ENCODE peak calls at places on chromosome X, in nine cellular contexts. K is BJ, C is neural progenitor cell, H is upper lobe of right lung, M is pancreas, Z is endothelial cell of umbilical vein, A is IMR-90, D is thyroid gland, V is fibroblast of mammary gland. E is an unnamed sample.

GRCh38 chrX:56728752-56729151 is 291 bp upstream of the NBDY start:
- DNase-seq in K (no peak), C (no peak), H (no peak), M (no peak), Z (peak), A (peak), D (peak), V (peak), E (no peak)

GRCh38 chrX:130994671-130995070 is 63.5 kb upstream of the ARHGAP36 start:
- DNase-seq in K (no peak), C (peak), H (no peak), M (no peak), Z (peak), A (peak), D (peak), V (peak), E (no peak)

GRCh38 chrX:30302957-30303356 is 6.2 kb downstream of the NR0B1 start:
- DNase-seq in K (no peak), C (peak), H (no peak), M (no peak), Z (no peak), A (no peak), D (peak), V (peak), E (no peak)

GRCh38 chrX:138638996-138639395 is 72.5 kb downstream of the FGF13 start:
- DNase-seq in K (no peak), C (no peak), H (no peak), M (no peak), Z (no peak), A (no peak), D (no peak), V (no peak), E (no peak)

GRCh38 chrX:130688360-130688759 is 214.6 kb downstream of the ENOX2 start:
- DNase-seq in K (no peak), C (no peak), H (no peak), M (no peak), Z (no peak), A (no peak), D (no peak), V (no peak), E (no peak)

GRCh38 chrX:23902419-23902818 is 5.3 kb downstream of the APOO start:
- DNase-seq in K (no peak), C (peak), H (no peak), M (no peak), Z (peak), A (peak), D (no peak), V (peak), E (no peak)

GRCh38 chrX:1196436-1196835 is 16.0 kb downstream of the CRLF2 start:
- DNase-seq in K (no peak), C (no peak), H (peak), M (no peak), Z (no peak), A (no peak), D (no peak), V (no peak), E (no peak)

GRCh38 chrX:320126-320783 is 1.7 kb upstream of the GTPBP6 start:
- DNase-seq in K (no peak), C (peak), H (peak), M (peak), Z (peak), A (peak), D (no peak), V (peak), E (peak)

GRCh38 chrX:106933538-106933961 is 13.3 kb downstream of the CLDN2 start:
- DNase-seq in K (no peak), C (no peak), H (peak), M (peak), Z (peak), A (peak), D (peak), V (no peak), E (no peak)

GRCh38 chrX:39201305-39201990 is 400.2 kb downstream of the MID1IP1 start:
- DNase-seq in K (no peak), C (no peak), H (no peak), M (no peak), Z (no peak), A (no peak), D (no peak), V (no peak), E (no peak)

GRCh38 chrX:30067677-30068076 is 147.7 kb upstream of the MAGEB2 start:
- DNase-seq in K (no peak), C (no peak), H (no peak), M (no peak), Z (no peak), A (no peak), D (no peak), V (no peak), E (no peak)

GRCh38 chrX:107871136-107871535 is 45.5 kb downstream of the MID2 start:
- DNase-seq in K (no peak), C (no peak), H (no peak), M (no peak), Z (no peak), A (no peak), D (peak), V (no peak), E (no peak)

GRCh38 chrX:68989865-68990606 is 161.2 kb downstream of the EFNB1 start:
- DNase-seq in K (peak), C (peak), H (no peak), M (peak), Z (peak), A (peak), D (peak), V (peak), E (peak)

GRCh38 chrX:23616361-23616760 is 50.9 kb upstream of the PRDX4 start:
- DNase-seq in K (no peak), C (peak), H (no peak), M (no peak), Z (peak), A (peak), D (no peak), V (peak), E (no peak)

GRCh38 chrX:107117993-107118321 is 665 bp downstream of the RBM41 start:
- DNase-seq in K (no peak), C (no peak), H (no peak), M (no peak), Z (peak), A (no peak), D (no peak), V (peak), E (no peak)

GRCh38 chrX:38672646-38673045 is 111.3 kb downstream of the TSPAN7 start:
- DNase-seq in K (no peak), C (no peak), H (no peak), M (no peak), Z (no peak), A (no peak), D (no peak), V (no peak), E (no peak)

GRCh38 chrX:40855411-40855810 is 120.1 kb upstream of the MED14 start:
- DNase-seq in K (no peak), C (no peak), H (no peak), M (no peak), Z (no peak), A (no peak), D (no peak), V (no peak), E (no peak)

GRCh38 chrX:17860179-17860780 is 818 bp downstream of the RAI2 start:
- DNase-seq in K (no peak), C (peak), H (peak), M (peak), Z (peak), A (no peak), D (no peak), V (no peak), E (no peak)

GRCh38 chrX:15242899-15243555 is 26.9 kb downstream of the ASB9 start:
- DNase-seq in K (no peak), C (peak), H (no peak), M (no peak), Z (peak), A (peak), D (peak), V (peak), E (no peak)

GRCh38 chrX:40090050-40090804 is 7.5 kb downstream of the BCOR start:
- DNase-seq in K (no peak), C (peak), H (peak), M (peak), Z (peak), A (no peak), D (peak), V (no peak), E (no peak)

GRCh38 chrX:84956304-84956703 is 47.4 kb upstream of the APOOL start:
- DNase-seq in K (no peak), C (no peak), H (no peak), M (no peak), Z (no peak), A (no peak), D (no peak), V (no peak), E (no peak)

DNA sequence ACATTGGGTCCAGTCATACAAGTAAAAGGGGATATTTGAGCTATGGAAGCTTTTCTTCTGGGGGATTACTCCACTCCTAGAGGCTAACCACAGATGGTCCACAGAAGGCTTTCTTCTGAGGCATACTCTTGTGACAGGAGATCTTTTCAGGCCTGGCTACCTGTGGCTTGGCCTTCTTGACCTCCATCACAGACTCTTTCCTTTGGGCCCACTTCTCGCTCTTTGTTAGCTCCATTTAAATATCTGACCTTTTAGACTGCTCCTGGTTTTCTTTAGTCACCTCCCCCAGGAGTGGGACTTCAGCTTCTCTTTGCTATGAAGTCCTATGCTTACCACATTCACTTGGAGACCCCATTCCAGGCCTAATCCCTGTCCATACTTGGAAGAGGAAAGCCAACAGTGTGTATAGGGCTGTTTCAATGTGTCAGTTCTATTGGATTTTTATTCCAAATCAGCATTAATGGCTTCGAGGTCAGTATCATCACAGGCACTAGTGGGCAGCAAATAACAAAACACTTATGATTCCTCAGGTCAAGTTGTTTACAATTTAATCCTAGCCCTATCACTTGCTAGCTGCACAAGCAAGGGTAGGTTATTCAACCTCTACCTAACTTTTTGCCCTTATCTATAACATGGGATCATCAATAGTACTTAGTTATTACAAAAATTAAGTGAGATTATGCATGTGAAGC is 26.3 kb downstream of the GPC3 start:
- DNase-seq in K (no peak), C (no peak), H (no peak), M (no peak), Z (no peak), A (no peak), D (no peak), V (peak), E (no peak)
- TF ChIP-seq CTCF in K (no peak), C (no peak), H (peak), M (no peak), Z (no peak), A (no peak), D (no peak), V (peak), E (no peak)

GRCh38 chrX:10157545-10157944 is 770 bp downstream of the CLCN4 start:
- DNase-seq in K (no peak), C (no peak), H (no peak), M (no peak), Z (peak), A (peak), D (no peak), V (no peak), E (no peak)

GRCh38 chrX:10158279-10158939 is 1.6 kb downstream of the CLCN4 start:
- DNase-seq in K (no peak), C (peak), H (peak), M (no peak), Z (peak), A (no peak), D (peak), V (no peak), E (no peak)

GRCh38 chrX:10155137-10155536 is 1.6 kb upstream of the CLCN4 start:
- DNase-seq in K (no peak), C (no peak), H (no peak), M (no peak), Z (no peak), A (no peak), D (no peak), V (no peak), E (no peak)

GRCh38 chrX:10156199-10157031 is at the start of gene CLCN4:
- DNase-seq in K (no peak), C (peak), H (peak), M (peak), Z (peak), A (no peak), D (peak), V (peak), E (peak)

DNA sequence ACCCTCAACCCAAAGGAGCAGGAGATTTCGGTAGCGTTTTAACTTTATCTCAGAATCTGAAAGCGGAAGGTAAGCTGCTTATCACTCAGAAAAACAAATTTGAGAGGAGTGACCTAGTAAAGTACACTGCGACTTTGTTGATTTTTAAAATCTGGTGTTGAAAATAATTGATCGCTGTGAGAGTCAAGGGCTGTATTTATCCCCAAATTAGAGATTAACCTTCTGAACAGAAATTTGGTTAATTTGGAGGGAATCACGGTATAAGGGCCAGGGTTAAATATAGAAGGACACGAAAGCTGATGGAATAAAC is 212 bp downstream of the CLCN4 start:
- DNase-seq in K (no peak), C (no peak), H (no peak), M (no peak), Z (no peak), A (no peak), D (no peak), V (no peak), E (no peak)
- H3K4me3 ChIP-seq in K (no peak), C (peak), H (peak), M (peak), Z (peak), A (peak), D (no peak), V (peak), E (peak)

DNA sequence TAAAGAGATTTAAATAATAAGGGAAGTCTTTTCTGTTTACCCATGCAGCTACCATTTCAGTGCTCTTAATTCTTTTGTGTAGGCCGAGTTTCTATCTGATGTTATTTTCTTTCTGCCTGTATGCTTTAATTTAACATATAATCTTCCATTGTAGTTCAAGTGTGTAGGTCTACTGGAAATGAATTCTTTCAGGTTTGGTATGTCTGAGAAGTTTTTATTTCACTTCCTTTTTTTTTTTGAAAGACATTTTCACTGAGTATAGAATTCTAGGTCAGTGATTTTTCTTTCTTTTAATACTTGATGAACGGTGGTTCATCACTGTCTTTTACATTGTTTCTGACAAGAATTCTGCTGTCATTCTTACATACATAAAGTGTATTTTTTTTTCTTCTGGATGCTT is 42.1 kb downstream of the VAMP7 start:
- DNase-seq in K (no peak), C (no peak), H (no peak), M (no peak), Z (no peak), A (no peak), D (no peak), V (no peak), E (no peak)
- TF ChIP-seq CTCF in K (no peak), C (no peak), H (no peak), M (no peak), Z (no peak), A (no peak), D (no peak), V (no peak), E (no peak)

DNA sequence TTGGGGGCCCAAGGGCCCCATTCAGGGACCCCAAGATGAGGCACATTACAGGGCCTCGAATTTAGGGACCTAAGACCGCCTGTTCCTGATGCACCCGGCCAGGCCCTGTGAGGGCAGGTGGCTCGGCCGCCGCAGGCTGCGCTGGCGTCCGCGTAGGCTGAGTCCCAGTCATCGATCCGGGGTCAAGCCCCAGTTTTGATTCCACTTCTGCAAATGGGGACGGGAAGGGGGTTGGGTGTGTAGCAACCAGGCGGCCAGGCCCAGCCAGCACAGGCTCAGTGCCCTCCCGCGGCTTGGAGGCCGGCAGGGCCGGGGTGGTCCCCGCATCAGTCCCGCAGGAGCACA is 327 bp downstream of the PNPLA4 start:
- DNase-seq in K (no peak), C (no peak), H (no peak), M (no peak), Z (no peak), A (no peak), D (no peak), V (no peak), E (no peak)
- H3K4me3 ChIP-seq in K (peak), C (peak), H (peak), M (peak), Z (peak), A (peak), D (peak), V (peak), E (peak)

GRCh38 chrX:154048398-154048797 is 28.7 kb upstream of the IRAK1 start:
- DNase-seq in K (no peak), C (no peak), H (no peak), M (no peak), Z (no peak), A (no peak), D (no peak), V (no peak), E (no peak)

GRCh38 chrX:154044045-154044444 is 24.3 kb upstream of the IRAK1 start:
- DNase-seq in K (no peak), C (no peak), H (no peak), M (no peak), Z (no peak), A (no peak), D (no peak), V (no peak), E (no peak)

GRCh38 chrX:154047266-154047665 is 27.6 kb upstream of the IRAK1 start:
- DNase-seq in K (no peak), C (no peak), H (no peak), M (no peak), Z (peak), A (peak), D (no peak), V (no peak), E (no peak)

GRCh38 chrX:154049209-154050112 is 29.8 kb upstream of the IRAK1 start:
- DNase-seq in K (no peak), C (no peak), H (no peak), M (no peak), Z (no peak), A (no peak), D (no peak), V (no peak), E (no peak)

DNA sequence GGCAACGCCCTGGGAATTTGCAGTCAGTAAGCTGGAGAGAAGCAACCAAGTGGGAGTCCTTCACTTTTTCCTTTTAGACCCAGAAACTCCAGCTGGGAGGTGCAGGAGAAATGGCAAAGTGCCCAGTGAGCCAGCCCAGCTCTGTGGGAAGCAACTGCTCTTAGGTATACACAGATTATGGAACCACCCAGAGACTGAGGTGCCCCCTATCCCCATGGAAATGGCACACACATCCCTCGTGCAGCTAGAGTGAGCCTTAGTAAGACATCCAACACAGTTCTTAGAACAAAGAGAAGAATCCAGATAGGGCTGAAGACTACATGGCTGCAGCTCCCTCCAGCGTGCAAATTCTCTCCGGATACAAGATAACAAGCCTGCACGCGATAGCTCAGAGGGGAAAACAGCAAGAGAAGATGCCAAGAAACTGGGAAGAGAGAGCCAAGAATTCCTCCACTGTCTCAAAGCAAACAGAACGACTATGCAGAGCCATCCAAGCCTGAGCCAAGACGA is 26.6 kb upstream of the IRAK1 start:
- DNase-seq in K (peak), C (peak), H (no peak), M (no peak), Z (peak), A (peak), D (peak), V (peak), E (no peak)
- TF ChIP-seq CTCF in K (peak), C (no peak), H (no peak), M (no peak), Z (no peak), A (peak), D (no peak), V (peak), E (no peak)

DNA sequence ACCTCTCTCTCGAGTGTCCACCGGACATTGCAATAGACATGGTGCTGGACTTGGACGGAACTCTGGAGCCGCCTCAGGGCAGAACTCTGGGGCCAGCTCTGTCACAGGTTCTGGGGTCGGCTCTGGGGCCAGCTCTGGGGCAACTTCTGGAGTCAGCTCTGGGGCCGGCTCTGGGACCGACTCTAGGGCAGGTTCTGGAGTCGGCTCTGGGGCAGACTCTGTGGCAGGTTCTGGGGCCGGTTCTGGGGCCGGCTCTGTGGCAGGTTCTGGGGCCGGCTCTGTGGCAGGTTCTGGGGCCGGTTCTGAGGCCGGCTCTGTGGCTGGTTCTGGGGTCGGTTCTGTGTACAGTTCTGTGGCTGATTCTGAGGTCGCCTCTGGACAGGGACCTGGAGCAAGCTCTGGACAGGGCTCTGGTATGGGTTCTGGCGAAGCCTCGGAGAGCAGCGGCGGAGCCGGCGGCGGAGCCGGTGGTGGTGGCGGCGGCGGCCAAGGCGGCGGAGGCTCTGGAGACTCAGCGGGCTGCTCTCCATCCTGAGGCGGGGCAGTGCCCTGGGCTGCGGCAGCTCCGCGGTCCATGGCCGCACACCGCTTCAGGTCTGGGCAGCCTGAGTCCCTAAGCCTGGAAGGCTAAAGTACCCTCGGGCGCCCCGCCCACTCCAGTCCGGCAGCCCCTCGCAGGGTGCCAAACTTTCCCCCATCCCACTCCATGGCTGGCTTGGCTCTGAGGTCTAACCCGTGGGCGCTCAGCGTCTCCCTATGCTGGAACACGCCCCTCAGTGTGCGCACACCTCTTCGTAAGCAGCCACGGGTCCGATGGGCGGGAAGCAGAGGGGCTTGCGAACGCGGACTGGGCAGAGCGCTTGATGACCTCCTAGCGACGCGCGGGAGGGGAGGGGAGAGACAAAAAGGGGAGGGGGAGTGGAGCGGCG is at the start of gene DGKK:
- DNase-seq in K (no peak), C (peak), H (peak), M (peak), Z (no peak), A (no peak), D (peak), V (no peak), E (peak)
- H3K4me3 ChIP-seq in K (no peak), C (peak), H (no peak), M (no peak), Z (no peak), A (no peak), D (no peak), V (no peak), E (peak)